ENCODE peak calls at places on chromosomes 12 and 14, in ten cellular contexts. K is BJ; J is GM20000; F is activated CD8-positive, alpha-beta T cell treated with anti-CD3 and anti-CD28 coated beads for 36 hours; L is ovary; Q is cardiac muscle cell; V is HCT116; G is lower leg skin; Y is fibroblast of lung; S is progenitor cell of endocrine pancreas. T is an unnamed sample.

GRCh38 chr12:1429980-1430379 is 164.4 kb downstream of the FBXL14 start:
- DNase-seq in V (no peak), Y (peak), Q (peak), G (no peak), J (no peak), L (no peak), K (peak), F (no peak), S (no peak), T (no peak)

GRCh38 chr14:96538097-96538496 is 35.9 kb downstream of the PAPOLA start:
- DNase-seq in Y (no peak), G (no peak), J (no peak), L (no peak), Q (no peak), F (no peak), S (no peak), K (no peak), V (no peak), T (no peak)

GRCh38 chr14:102510616-102511520 is 1.3 kb upstream of the ANKRD9 start:
- DNase-seq in F (peak), J (no peak), G (no peak), Y (no peak), V (no peak), Q (peak), S (peak), L (no peak), K (no peak), T (no peak)

GRCh38 chr12:90897981-90898380 is 57.0 kb downstream of the CCER1 start:
- DNase-seq in J (no peak), Q (no peak), F (no peak), G (no peak), K (no peak), L (no peak), V (no peak), S (no peak), Y (no peak), T (no peak)

GRCh38 chr14:81209187-81209836 is 11.4 kb downstream of the GTF2A1 start:
- DNase-seq in K (no peak), F (no peak), S (no peak), G (no peak), Q (no peak), Y (no peak), J (no peak), V (no peak), L (no peak), T (no peak)

GRCh38 chr12:130686511-130686981 is 29.6 kb downstream of the RIMBP2 start:
- DNase-seq in S (no peak), Y (no peak), J (no peak), L (no peak), F (no peak), V (no peak), K (no peak), Q (no peak), G (no peak), T (no peak)

GRCh38 chr12:14418526-14418925 is 53.0 kb downstream of the ATF7IP start:
- DNase-seq in F (no peak), G (no peak), K (no peak), J (no peak), S (no peak), L (no peak), Y (peak), V (no peak), Q (peak), T (no peak)

GRCh38 chr12:74626397-74626796 is 88.8 kb downstream of the ATXN7L3B start:
- DNase-seq in Q (no peak), F (no peak), S (no peak), L (no peak), K (no peak), J (no peak), G (no peak), Y (no peak), V (no peak), T (no peak)

GRCh38 chr12:1776139-1776975 is 44.0 kb upstream of the LRTM2 start:
- DNase-seq in Q (peak), G (no peak), F (no peak), V (no peak), Y (no peak), L (no peak), S (no peak), J (no peak), K (peak), T (no peak)

GRCh38 chr12:130158775-130159100 is 3.5 kb upstream of the FZD10 start:
- DNase-seq in F (no peak), K (no peak), Q (no peak), G (no peak), J (no peak), V (no peak), L (no peak), S (no peak), Y (no peak), T (no peak)

GRCh38 chr14:68964300-68965093 is 14.6 kb downstream of the ACTN1 start:
- DNase-seq in V (no peak), Y (peak), Q (no peak), K (no peak), J (no peak), L (no peak), G (no peak), F (no peak), S (no peak), T (no peak)

GRCh38 chr14:65373671-65374039 is 38.9 kb upstream of the FUT8 start:
- DNase-seq in L (no peak), K (no peak), G (no peak), J (no peak), V (no peak), Y (peak), F (no peak), S (no peak), Q (no peak), T (no peak)

GRCh38 chr12:12723147-12723680 is 6.0 kb downstream of the CDKN1B start:
- DNase-seq in S (no peak), F (no peak), Y (no peak), J (no peak), L (no peak), G (no peak), K (no peak), V (no peak), Q (peak), T (no peak)

GRCh38 chr14:104109731-104110361 is 24.3 kb downstream of the ASPG start:
- DNase-seq in J (no peak), K (no peak), V (no peak), S (no peak), F (no peak), Q (no peak), Y (no peak), L (peak), G (peak), T (peak)

GRCh38 chr14:42222924-42223471 is 616.3 kb downstream of the LRFN5 start:
- DNase-seq in L (no peak), V (no peak), Q (peak), K (peak), G (no peak), J (peak), Y (peak), S (no peak), F (no peak), T (no peak)

GRCh38 chr12:55737581-55738112 is 5.3 kb upstream of the GDF11 start:
- DNase-seq in F (no peak), K (no peak), G (peak), V (no peak), Q (no peak), S (no peak), Y (no peak), L (no peak), J (no peak), T (peak)

GRCh38 chr12:43332977-43333649 is 218.9 kb downstream of the ADAMTS20 start:
- DNase-seq in S (no peak), Y (peak), F (no peak), K (no peak), J (no peak), L (no peak), V (no peak), Q (peak), G (no peak), T (no peak)

GRCh38 chr12:26239508-26240328 is 44.3 kb downstream of the SSPN start:
- DNase-seq in K (peak), Q (peak), S (no peak), G (peak), J (no peak), Y (peak), L (peak), F (no peak), V (peak), T (peak)

GRCh38 chr14:105294142-105294597 is 6.6 kb downstream of the BRF1 start:
- DNase-seq in Y (no peak), G (no peak), K (no peak), Q (peak), V (no peak), J (no peak), S (no peak), L (no peak), F (peak), T (no peak)

GRCh38 chr12:125069616-125070015 is 4.4 kb downstream of the AACS start:
- DNase-seq in J (no peak), K (no peak), F (no peak), Y (no peak), S (no peak), V (no peak), Q (no peak), L (no peak), G (no peak), T (no peak)

GRCh38 chr14:71133296-71133695 is 226.0 kb downstream of the PCNX1 start:
- DNase-seq in K (no peak), S (no peak), F (no peak), J (no peak), G (no peak), L (no peak), V (no peak), Y (no peak), Q (no peak), T (no peak)

GRCh38 chr12:65868133-65868705 is 43.9 kb downstream of the HMGA2 start:
- DNase-seq in L (no peak), Y (peak), G (no peak), V (no peak), Q (peak), J (no peak), K (peak), F (no peak), S (no peak), T (no peak)

GRCh38 chr12:76398106-76398505 is 49.9 kb upstream of the BBS10 start:
- DNase-seq in S (no peak), J (no peak), Q (peak), L (no peak), V (no peak), G (no peak), F (no peak), K (no peak), Y (no peak), T (no peak)

GRCh38 chr12:106897082-106897481 is 58.6 kb upstream of the TMEM263 start:
- DNase-seq in F (no peak), J (no peak), Q (peak), Y (peak), K (no peak), V (peak), L (no peak), G (no peak), S (no peak), T (no peak)
- TF ChIP-seq CTCF in F (no peak), J (no peak), Q (no peak), Y (no peak), K (no peak), V (peak), L (no peak), G (no peak), S (no peak), T (no peak)

DNA sequence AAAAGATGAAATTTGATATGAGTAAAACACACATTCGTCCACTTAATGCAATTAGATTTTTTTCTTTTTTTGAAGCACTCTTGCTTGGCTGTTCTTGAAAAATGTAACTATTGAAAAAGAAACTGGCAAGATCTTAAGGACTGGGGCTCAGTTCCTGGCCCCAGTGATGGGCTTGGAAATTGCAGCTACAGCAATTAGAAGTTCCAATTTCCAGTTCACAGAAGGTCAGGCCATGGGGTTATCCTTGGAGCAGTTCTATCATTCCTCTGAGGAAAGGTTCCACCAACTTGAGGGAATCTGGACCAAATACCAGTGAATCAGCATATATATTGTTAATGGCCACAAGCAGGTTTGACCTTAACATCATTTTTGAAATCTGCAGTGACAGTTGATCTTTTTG is 18.9 kb downstream of the IGF1 start:
- DNase-seq in J (no peak), S (no peak), L (no peak), Q (no peak), F (no peak), G (no peak), K (no peak), V (no peak), Y (no peak), T (no peak)
- TF ChIP-seq CTCF in J (no peak), S (no peak), L (no peak), Q (no peak), F (no peak), G (no peak), K (no peak), V (no peak), Y (no peak), T (no peak)

GRCh38 chr12:67394600-67394999 is 125.4 kb downstream of the CAND1 start:
- DNase-seq in K (no peak), Q (peak), L (peak), F (no peak), G (no peak), Y (peak), S (no peak), J (no peak), V (no peak), T (no peak)
- TF ChIP-seq CTCF in K (peak), Q (peak), L (no peak), F (no peak), G (no peak), Y (peak), S (no peak), J (no peak), V (no peak), T (no peak)

GRCh38 chr14:94538070-94538740 is 23.0 kb upstream of the SERPINA4 start:
- DNase-seq in G (peak), L (no peak), F (no peak), Q (no peak), V (no peak), S (no peak), Y (no peak), K (no peak), J (no peak), T (no peak)

GRCh38 chr14:94541234-94541975 is 19.8 kb upstream of the SERPINA4 start:
- DNase-seq in G (peak), S (no peak), K (no peak), Q (peak), V (no peak), J (no peak), F (no peak), L (no peak), Y (no peak), T (peak)

GRCh38 chr14:94542111-94542810 is 19.0 kb upstream of the SERPINA4 start:
- DNase-seq in J (no peak), L (no peak), Y (no peak), S (no peak), Q (peak), V (no peak), G (peak), F (no peak), K (no peak), T (peak)

GRCh38 chr14:94539181-94539580 is 22.1 kb upstream of the SERPINA4 start:
- DNase-seq in J (no peak), K (no peak), L (no peak), S (no peak), F (no peak), Q (no peak), Y (no peak), G (peak), V (no peak), T (no peak)

GRCh38 chr14:94540031-94540794 is 21.0 kb upstream of the SERPINA4 start:
- DNase-seq in K (no peak), V (no peak), S (no peak), Q (peak), J (no peak), L (no peak), G (peak), Y (peak), F (no peak), T (no peak)
- TF ChIP-seq CTCF in K (no peak), V (no peak), S (no peak), Q (peak), J (no peak), L (no peak), G (no peak), Y (no peak), F (no peak), T (no peak)

DNA sequence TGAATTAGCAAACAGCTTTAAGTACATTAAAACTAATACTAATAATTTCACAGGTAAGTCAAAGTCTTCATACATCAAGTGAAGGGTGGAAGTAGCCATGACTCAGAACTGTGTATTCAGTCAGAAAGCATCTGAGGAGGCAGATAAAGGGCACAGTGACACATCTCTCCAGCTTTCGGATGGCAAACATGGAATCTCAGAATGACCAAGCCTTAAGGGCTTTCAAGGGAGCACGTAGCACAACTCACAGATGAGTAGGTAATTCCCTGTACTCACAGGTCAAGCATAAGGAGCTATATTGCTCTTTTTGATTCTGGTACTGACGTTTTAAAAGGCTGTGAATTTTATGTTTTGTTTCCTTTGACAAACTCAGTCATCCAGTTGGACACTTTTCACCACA is 56.0 kb downstream of the MDGA2 start:
- DNase-seq in K (no peak), J (no peak), Y (no peak), G (no peak), Q (no peak), F (no peak), S (no peak), V (no peak), L (no peak), T (no peak)
- TF ChIP-seq CTCF in K (no peak), J (no peak), Y (no peak), G (no peak), Q (no peak), F (no peak), S (no peak), V (no peak), L (no peak), T (no peak)

GRCh38 chr12:113755098-113755497 is 211.0 kb downstream of the RBM19 start:
- DNase-seq in G (no peak), S (no peak), V (no peak), Y (no peak), K (no peak), L (no peak), F (no peak), Q (no peak), J (no peak), T (no peak)

GRCh38 chr12:113756609-113757008 is 209.5 kb downstream of the RBM19 start:
- DNase-seq in Y (no peak), G (no peak), J (no peak), K (no peak), V (no peak), Q (no peak), S (no peak), L (no peak), F (no peak), T (no peak)

GRCh38 chr12:113759135-113759534 is 207.0 kb downstream of the RBM19 start:
- DNase-seq in F (no peak), J (no peak), Y (no peak), Q (no peak), L (no peak), G (no peak), V (no peak), S (no peak), K (no peak), T (no peak)

GRCh38 chr12:113758165-113758924 is 207.8 kb downstream of the RBM19 start:
- DNase-seq in V (no peak), G (no peak), Y (no peak), K (no peak), L (no peak), Q (no peak), J (no peak), F (no peak), S (no peak), T (no peak)

DNA sequence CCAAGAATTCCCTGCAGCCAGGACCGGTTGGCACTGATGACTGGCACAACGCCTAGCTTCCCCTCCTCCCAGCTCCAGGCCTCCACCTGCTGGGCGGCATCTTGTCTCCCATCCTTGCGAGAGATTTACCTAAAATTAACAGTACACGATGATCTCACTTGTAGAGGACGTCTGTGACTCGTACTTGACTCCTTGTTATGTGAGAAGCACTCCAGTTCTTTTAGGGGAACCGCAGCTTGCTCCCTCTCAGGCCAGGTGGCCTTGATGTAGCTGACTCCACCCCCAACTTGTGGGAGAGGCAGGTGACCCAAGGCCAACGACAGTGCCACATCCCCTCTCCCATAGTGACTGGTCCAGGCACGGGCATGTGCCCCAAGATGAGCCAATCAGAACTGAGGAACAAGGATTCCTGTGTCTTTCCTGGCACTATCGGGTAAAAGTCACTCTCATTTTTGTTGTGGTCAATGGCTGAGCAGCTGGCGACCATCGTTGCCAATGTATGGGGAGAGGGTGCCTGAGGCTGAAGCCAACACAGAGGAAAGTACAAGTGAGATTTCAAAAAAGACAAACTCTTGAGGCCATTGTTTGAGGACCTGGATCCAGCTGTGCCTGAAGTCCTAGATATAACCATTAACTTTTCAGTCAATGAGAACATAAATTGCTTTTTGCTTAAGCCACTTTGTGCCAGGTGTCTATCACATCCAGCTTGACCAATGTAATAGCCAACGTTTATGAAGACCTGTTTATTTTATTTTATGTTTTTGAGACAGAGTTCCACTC is 208.7 kb downstream of the RBM19 start:
- DNase-seq in Y (no peak), F (no peak), V (peak), J (no peak), Q (no peak), G (no peak), L (no peak), S (no peak), K (no peak), T (no peak)
- TF ChIP-seq CTCF in Y (no peak), F (no peak), V (peak), J (no peak), Q (no peak), G (no peak), L (no peak), S (peak), K (no peak), T (no peak)

DNA sequence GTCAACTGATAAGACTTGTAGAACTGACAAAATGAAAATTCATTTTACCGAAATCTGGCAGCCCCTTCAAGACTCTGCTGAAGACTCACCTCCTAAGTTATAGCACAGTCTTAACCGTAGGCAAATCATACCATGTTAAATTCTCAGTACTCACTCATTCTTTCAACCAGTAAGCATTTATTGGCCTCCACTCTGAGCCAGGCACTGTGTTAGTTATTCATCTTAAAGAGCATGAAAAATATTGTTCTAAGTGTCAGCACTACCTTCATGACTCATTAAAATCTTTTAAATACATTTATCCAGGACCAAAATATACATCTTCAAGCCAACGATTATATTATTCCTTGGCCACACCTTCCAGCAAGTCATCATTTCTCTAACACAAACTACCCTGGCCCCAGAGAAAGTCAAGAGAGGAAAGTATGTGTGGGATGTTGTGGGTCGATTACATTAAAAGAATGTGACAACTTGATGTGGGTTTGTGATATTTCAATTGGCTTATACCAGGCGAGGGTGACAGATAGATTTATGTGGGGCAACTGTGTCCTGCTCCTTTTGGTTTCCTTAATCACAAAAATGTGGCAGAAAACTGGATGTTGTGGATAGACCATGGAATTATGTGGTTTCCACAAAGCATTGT is 55.0 kb downstream of the TMEM30B start:
- DNase-seq in G (no peak), V (no peak), Q (no peak), K (no peak), L (no peak), F (no peak), S (no peak), Y (no peak), J (no peak), T (no peak)
- TF ChIP-seq CTCF in G (no peak), V (no peak), Q (no peak), K (no peak), L (no peak), F (no peak), S (no peak), Y (no peak), J (no peak), T (no peak)